ENCODE peak calls at places on chromosome 11, in ten cellular contexts. Y, Q, X, K, F, T, H, B, D and W are unnamed samples.

GRCh38 chr11:72267956-72268617 is 24.1 kb upstream of the PHOX2A start:
- DNase-seq in H (no peak), K (no peak), D (no peak), B (no peak), T (peak; percentile 5), Y (no peak), X (no peak), Q (no peak), F (no peak), W (no peak)

GRCh38 chr11:133930053-133930766 is 26.6 kb downstream of the IGSF9B start:
- DNase-seq in F (no peak), H (no peak), D (no peak), T (no peak), X (no peak), K (no peak), Y (no peak), B (no peak), Q (no peak), W (no peak)

GRCh38 chr11:130162733-130163132 is 3.2 kb downstream of the ST14 start:
- DNase-seq in D (no peak), Y (no peak), T (no peak), X (no peak), Q (no peak), B (no peak), K (no peak), H (no peak), F (no peak), W (no peak)

GRCh38 chr11:18065572-18065971 is 19.5 kb upstream of the TPH1 start:
- DNase-seq in F (no peak), T (peak; percentile 79), Y (no peak), K (no peak), B (no peak), D (no peak), H (no peak), X (no peak), Q (no peak), W (no peak)

GRCh38 chr11:64969209-64969608 is 2.7 kb downstream of the MAJIN start:
- DNase-seq in K (no peak), Q (no peak), T (no peak), Y (peak; percentile 14), F (no peak), X (no peak), H (no peak), D (no peak), B (no peak), W (no peak)

GRCh38 chr11:62071408-62071807 is 52.4 kb upstream of the INCENP start:
- DNase-seq in T (no peak), D (no peak), Q (no peak), X (no peak), B (no peak), H (no peak), K (no peak), F (no peak), Y (no peak), W (no peak)

GRCh38 chr11:19876750-19877149 is 164.1 kb downstream of the NAV2 start:
- DNase-seq in T (no peak), K (no peak), F (no peak), B (no peak), Q (no peak), D (no peak), Y (no peak), X (no peak), H (no peak), W (no peak)

GRCh38 chr11:11036185-11037161 is 178.6 kb upstream of the ZBED5 start:
- DNase-seq in D (peak; percentile 57), F (no peak), Y (peak; percentile 13), H (peak; percentile 37), K (no peak), T (peak; percentile 74), Q (no peak), X (peak; percentile 46), B (peak; percentile 32), W (peak; percentile 45)

GRCh38 chr11:69558519-69558941 is 77.1 kb downstream of the LINC01488 start:
- DNase-seq in Y (no peak), K (no peak), T (no peak), H (no peak), B (no peak), F (no peak), X (no peak), D (no peak), Q (no peak), W (no peak)

GRCh38 chr11:74139151-74139918 is 31.5 kb downstream of the C2CD3 start:
- DNase-seq in Q (no peak), B (no peak), D (no peak), F (no peak), Y (no peak), K (no peak), T (no peak), X (no peak), H (no peak), W (no peak)

GRCh38 chr11:115166826-115167225 is 337.4 kb downstream of the CADM1 start:
- DNase-seq in Y (no peak), D (peak; percentile 49), F (no peak), H (no peak), X (no peak), T (no peak), K (no peak), Q (no peak), B (no peak), W (no peak)

GRCh38 chr11:112087212-112087611 is 539 bp downstream of the SDHD start:
- DNase-seq in T (no peak), F (no peak), H (no peak), D (peak; percentile 14), K (no peak), Q (no peak), X (no peak), B (no peak), Y (no peak), W (no peak)

GRCh38 chr11:131943296-131943695 is 572.9 kb downstream of the NTM start:
- DNase-seq in H (no peak), T (no peak), X (no peak), Q (no peak), K (no peak), F (no peak), D (no peak), B (no peak), Y (no peak), W (no peak)

GRCh38 chr11:73997120-73997772 is 11.6 kb downstream of the UCP3 start:
- DNase-seq in H (no peak), B (no peak), K (no peak), Q (no peak), X (no peak), T (no peak), Y (no peak), F (no peak), D (no peak), W (no peak)

GRCh38 chr11:95937358-95937757 is 13.5 kb upstream of the MTMR2 start:
- DNase-seq in F (no peak), T (no peak), D (no peak), K (no peak), Q (no peak), H (no peak), B (no peak), Y (no peak), X (no peak), W (no peak)

GRCh38 chr11:78313181-78313788 is 104.3 kb downstream of the GAB2 start:
- DNase-seq in Y (peak; percentile 27), K (no peak), Q (no peak), B (no peak), X (no peak), T (peak; percentile 65), D (no peak), H (no peak), F (no peak), W (no peak)

GRCh38 chr11:84899740-84900139 is 727.4 kb downstream of the DLG2 start:
- DNase-seq in K (no peak), H (no peak), F (no peak), Q (no peak), X (no peak), T (no peak), D (peak; percentile 10), Y (peak; percentile 30), B (peak; percentile 14), W (no peak)

GRCh38 chr11:129184581-129184980 is 7.5 kb downstream of the ARHGAP32 start:
- DNase-seq in B (no peak), X (no peak), D (no peak), Y (no peak), F (no peak), Q (no peak), T (no peak), H (no peak), K (no peak), W (no peak)

GRCh38 chr11:120334332-120334731 is 1.9 kb upstream of the ARHGEF12 start:
- DNase-seq in D (no peak), T (no peak), B (no peak), H (no peak), F (no peak), Y (no peak), Q (no peak), K (no peak), X (no peak), W (no peak)

GRCh38 chr11:9347100-9347499 is 32.7 kb upstream of the TMEM41B start:
- DNase-seq in D (no peak), Y (no peak), H (no peak), T (no peak), X (no peak), K (no peak), F (no peak), B (no peak), Q (no peak), W (no peak)

GRCh38 chr11:3920148-3920852 is 64.8 kb downstream of the STIM1 start:
- DNase-seq in K (no peak), F (peak; percentile 39), D (no peak), X (no peak), Y (peak; percentile 42), H (no peak), B (no peak), Q (no peak), T (no peak), W (no peak)

GRCh38 chr11:70016666-70017347 is 61.3 kb upstream of the ANO1 start:
- DNase-seq in H (no peak), B (no peak), T (no peak), F (no peak), X (no peak), D (no peak), K (no peak), Q (peak; percentile 4), Y (peak; percentile 36), W (no peak)

GRCh38 chr11:65657426-65657825 is 5.3 kb downstream of the RELA start:
- DNase-seq in D (no peak), B (no peak), Q (no peak), X (no peak), F (no peak), Y (no peak), T (no peak), H (no peak), K (no peak), W (no peak)

GRCh38 chr11:27423125-27423524 is 49.5 kb downstream of the LGR4 start:
- DNase-seq in D (peak; percentile 31), B (no peak), Y (peak; percentile 17), Q (peak; percentile 62), F (no peak), X (no peak), T (peak; percentile 58), H (no peak), K (no peak), W (no peak)